ENCODE peak calls at places on chromosomes 16 and 17, in eight cellular contexts. C, Y, V, W, U, Q, D and X are unnamed samples.

GRCh38 chr17:42518046-42518754 is 17.8 kb upstream of the NAGLU start:
- DNase-seq in Y (peak), Q (no peak), W (no peak), U (peak), D (no peak), C (no peak), V (peak), X (no peak)

GRCh38 chr17:61426482-61427304 is 25.5 kb upstream of the TBX4 start:
- DNase-seq in D (no peak), Q (no peak), W (no peak), U (no peak), V (peak), Y (peak), C (no peak), X (peak)

GRCh38 chr17:8794636-8795035 is 4.5 kb downstream of the MFSD6L start:
- DNase-seq in W (no peak), C (no peak), V (no peak), Y (no peak), D (no peak), U (no peak), Q (no peak), X (no peak)

GRCh38 chr16:85431431-85432124 is 181.5 kb upstream of the GSE1 start:
- DNase-seq in U (no peak), V (no peak), C (no peak), W (no peak), Y (no peak), Q (no peak), D (no peak), X (no peak)

GRCh38 chr16:56884026-56884582 is 19.1 kb downstream of the SLC12A3 start:
- DNase-seq in U (no peak), W (no peak), C (no peak), Y (no peak), D (no peak), V (no peak), Q (no peak), X (no peak)

GRCh38 chr17:71251276-71251675 is 869.5 kb upstream of the SOX9 start:
- DNase-seq in Y (peak), V (no peak), U (no peak), W (no peak), Q (no peak), C (no peak), D (no peak), X (no peak)

GRCh38 chr17:21462259-21462658 is 86.1 kb downstream of the KCNJ12 start:
- DNase-seq in Q (no peak), U (no peak), C (no peak), Y (no peak), W (no peak), D (no peak), V (no peak), X (peak)

GRCh38 chr16:850668-851067 is 50.1 kb upstream of the GNG13 start:
- DNase-seq in V (no peak), Q (no peak), W (no peak), D (no peak), Y (no peak), U (no peak), C (no peak), X (no peak)

GRCh38 chr17:45821147-45821546 is 23.5 kb upstream of the SPPL2C start:
- DNase-seq in U (no peak), V (no peak), Q (no peak), Y (no peak), C (no peak), D (no peak), W (no peak), X (no peak)

GRCh38 chr17:63517825-63518534 is 5.2 kb upstream of the KCNH6 start:
- DNase-seq in D (no peak), Y (no peak), Q (no peak), W (no peak), U (no peak), C (no peak), V (no peak), X (no peak)

GRCh38 chr16:10266809-10267208 is 84.6 kb upstream of the GRIN2A start:
- DNase-seq in Q (no peak), V (no peak), W (peak), D (no peak), U (no peak), C (no peak), Y (no peak), X (no peak)

GRCh38 chr17:50268040-50268439 is 6.2 kb upstream of the TMEM92 start:
- DNase-seq in D (no peak), U (no peak), V (no peak), C (no peak), Y (no peak), W (no peak), Q (no peak), X (no peak)

GRCh38 chr17:41959336-41960095 is 7.1 kb upstream of the CNP start:
- DNase-seq in D (no peak), Y (peak), W (no peak), C (no peak), U (peak), Q (peak), V (no peak), X (peak)

GRCh38 chr17:66540131-66540781 is 237.8 kb downstream of the PRKCA start:
- DNase-seq in V (no peak), Q (no peak), W (no peak), C (no peak), U (no peak), Y (peak), D (no peak), X (peak)

GRCh38 chr16:11047939-11048500 is 103.7 kb downstream of the CLEC16A start:
- DNase-seq in U (no peak), V (no peak), W (no peak), C (no peak), Y (no peak), Q (no peak), D (no peak), X (no peak)

GRCh38 chr17:27481327-27481726 is 25.1 kb downstream of the KSR1 start:
- DNase-seq in U (peak), Y (no peak), C (no peak), W (no peak), V (no peak), D (peak), Q (no peak), X (no peak)

GRCh38 chr17:4533522-4534502 is 21.4 kb downstream of the MYBBP1A start:
- DNase-seq in C (no peak), U (no peak), Y (no peak), W (no peak), V (no peak), D (no peak), Q (no peak), X (peak)

GRCh38 chr17:74446551-74447500 is 14.9 kb downstream of the GPRC5C start:
- DNase-seq in C (no peak), Y (no peak), D (no peak), Q (no peak), U (no peak), V (no peak), W (no peak), X (peak)

GRCh38 chr17:80877829-80878303 is 113.8 kb upstream of the CHMP6 start:
- DNase-seq in Y (no peak), W (no peak), U (no peak), V (no peak), Q (no peak), C (no peak), D (no peak), X (no peak)

GRCh38 chr17:82173351-82174041 is 39.1 kb downstream of the CCDC57 start:
- DNase-seq in Q (peak), W (no peak), C (no peak), D (no peak), V (no peak), U (no peak), Y (no peak), X (no peak)

GRCh38 chr17:933168-934083 is 46.1 kb downstream of the NXN start:
- DNase-seq in Q (peak), W (no peak), C (no peak), D (no peak), U (no peak), Y (peak), V (peak), X (peak)

GRCh38 chr16:49631521-49632041 is 224.3 kb downstream of the ZNF423 start:
- DNase-seq in Y (peak), Q (no peak), U (no peak), W (no peak), V (no peak), D (no peak), C (no peak), X (no peak)